ENCODE peak calls at places on chromosome 18, in six cellular contexts. T is endodermal cell; M is neural progenitor cell; N is activated naive CD4-positive, alpha-beta T cell; K is T-cell; V is ELR. R is an unnamed sample.
A peak's percentile ranks its signal among the peaks of the same experiment; 100 is the strongest.

GRCh38 chr18:10080372-10080771 is 166.6 kb downstream of the VAPA start:
- DNase-seq in M (no peak), V (no peak), K (no peak), T (no peak), N (no peak), R (no peak)

GRCh38 chr18:48988508-48989303 is 37.9 kb upstream of the SMAD7 start:
- DNase-seq in N (no peak), K (no peak), M (no peak), T (peak; percentile 38), V (no peak), R (no peak)

GRCh38 chr18:37322497-37323035 is 243.0 kb downstream of the CELF4 start:
- DNase-seq in V (peak; percentile 45), T (peak; percentile 86), K (peak; percentile 1), N (no peak), M (peak; percentile 76), R (no peak)

GRCh38 chr18:60555629-60556028 is 183.1 kb upstream of the MC4R start:
- DNase-seq in N (no peak), K (no peak), V (no peak), T (no peak), M (no peak), R (no peak)

GRCh38 chr18:48673456-48674197 is 134.8 kb downstream of the CTIF start:
- DNase-seq in M (no peak), K (no peak), N (no peak), T (no peak), V (no peak), R (no peak)

GRCh38 chr18:77177009-77177408 is 44.4 kb upstream of the MBP start:
- DNase-seq in N (no peak), V (peak; percentile 68), T (no peak), K (no peak), M (no peak), R (no peak)

GRCh38 chr18:77905011-77905410 is 655.4 kb downstream of the GALR1 start:
- DNase-seq in N (no peak), K (no peak), M (no peak), V (no peak), T (no peak), R (no peak)

GRCh38 chr18:3119401-3120323 is 100.1 kb downstream of the MYOM1 start:
- DNase-seq in T (no peak), M (peak; percentile 28), K (no peak), N (no peak), V (peak; percentile 37), R (no peak)

GRCh38 chr18:59026831-59027410 is 112.8 kb upstream of the SEC11C start:
- DNase-seq in N (no peak), T (peak; percentile 28), M (no peak), V (no peak), K (no peak), R (no peak)

GRCh38 chr18:8943900-8944870 is 158.3 kb upstream of the NDUFV2 start:
- DNase-seq in M (no peak), V (peak; percentile 86), K (no peak), N (no peak), T (no peak), R (no peak)

GRCh38 chr18:62360806-62361205 is 35.7 kb downstream of the TNFRSF11A start:
- DNase-seq in M (no peak), N (no peak), K (no peak), T (no peak), V (no peak), R (no peak)